ENCODE peak calls at places on chromosomes 11 and 22, in six cellular contexts. Q, P, A, C, R and F are unnamed samples.
A peak's percentile ranks its signal among the peaks of the same experiment; 100 is the strongest.

GRCh38 chr11:61654397-61654829 is 25.8 kb upstream of the DAGLA start:
- DNase-seq in Q (no peak), P (no peak), A (no peak), C (no peak), R (no peak), F (peak; percentile 77)

GRCh38 chr22:43129426-43130425 is 13.5 kb downstream of the MCAT start:
- DNase-seq in Q (no peak), P (no peak), A (no peak), C (no peak), R (no peak), F (no peak)

GRCh38 chr22:32410459-32410858 is 1.6 kb downstream of the RTCB start:
- DNase-seq in Q (no peak), P (no peak), A (no peak), C (no peak), R (no peak), F (no peak)

GRCh38 chr11:71281901-71282300 is 29.5 kb upstream of the SHANK2 start:
- DNase-seq in Q (no peak), P (peak; percentile 5), A (no peak), C (no peak), R (no peak), F (peak; percentile 39)

GRCh38 chr11:103862049-103862826 is 174.2 kb upstream of the DDI1 start:
- DNase-seq in Q (no peak), P (peak; percentile 18), A (no peak), C (no peak), R (no peak), F (no peak)

GRCh38 chr22:50304528-50305392 is 2.7 kb downstream of the PLXNB2 start:
- DNase-seq in Q (no peak), P (peak; percentile 39), A (no peak), C (no peak), R (no peak), F (peak; percentile 80)

GRCh38 chr22:38202437-38203089 is 769 bp downstream of the MAFF start:
- DNase-seq in Q (peak; percentile 71), P (peak; percentile 63), A (no peak), C (peak; percentile 87), R (peak; percentile 88), F (peak; percentile 97)

GRCh38 chr11:122663764-122664163 is 8.2 kb downstream of the UBASH3B start:
- DNase-seq in Q (no peak), P (no peak), A (no peak), C (no peak), R (no peak), F (no peak)

GRCh38 chr11:14448229-14448628 is 51.4 kb downstream of the COPB1 start:
- DNase-seq in Q (no peak), P (no peak), A (no peak), C (no peak), R (no peak), F (no peak)

GRCh38 chr11:103682318-103683184 is 353.9 kb upstream of the DDI1 start:
- DNase-seq in Q (peak; percentile 55), P (peak; percentile 89), A (peak; percentile 2), C (peak; percentile 78), R (peak; percentile 60), F (peak; percentile 82)

GRCh38 chr11:88194990-88195389 is 19.7 kb upstream of the RAB38 start:
- DNase-seq in Q (no peak), P (no peak), A (no peak), C (no peak), R (no peak), F (no peak)

GRCh38 chr11:15073361-15074205 is at the start of gene CALCB:
- DNase-seq in Q (peak; percentile 68), P (no peak), A (no peak), C (peak; percentile 51), R (no peak), F (no peak)

GRCh38 chr11:1109918-1110705 is 35.4 kb downstream of the MUC2 start:
- DNase-seq in Q (peak; percentile 13), P (no peak), A (no peak), C (no peak), R (no peak), F (peak; percentile 54)

GRCh38 chr11:110184466-110184865 is 91.3 kb downstream of the ZC3H12C start:
- DNase-seq in Q (no peak), P (no peak), A (no peak), C (no peak), R (no peak), F (no peak)

GRCh38 chr11:81658722-81659121 is 1074.9 kb downstream of the FAM181B start:
- DNase-seq in Q (no peak), P (peak; percentile 51), A (no peak), C (peak; percentile 12), R (no peak), F (no peak)

GRCh38 chr22:30324008-30324730 is 2.6 kb downstream of the TBC1D10A start:
- DNase-seq in Q (no peak), P (no peak), A (no peak), C (no peak), R (no peak), F (no peak)

GRCh38 chr11:59173964-59174663 is 2.2 kb downstream of the DTX4 start:
- DNase-seq in Q (no peak), P (peak; percentile 88), A (no peak), C (peak; percentile 64), R (no peak), F (peak; percentile 74)

GRCh38 chr11:103487113-103487512 is 377.9 kb downstream of the DYNC2H1 start:
- DNase-seq in Q (no peak), P (no peak), A (no peak), C (no peak), R (no peak), F (no peak)

GRCh38 chr11:24723231-24723630 is 226.4 kb downstream of the LUZP2 start:
- DNase-seq in Q (no peak), P (no peak), A (no peak), C (no peak), R (no peak), F (no peak)

GRCh38 chr22:49801391-49802060 is 26.1 kb downstream of the BRD1 start:
- DNase-seq in Q (no peak), P (no peak), A (no peak), C (no peak), R (no peak), F (no peak)

GRCh38 chr11:32213223-32213622 is 122.3 kb downstream of the RCN1 start:
- DNase-seq in Q (no peak), P (no peak), A (no peak), C (no peak), R (no peak), F (no peak)